ENCODE peak calls at places on chromosome X, in four cellular contexts. L is HCT116, J is H1, S is K562. P is an unnamed sample.

GRCh38 chrX:40278340-40279090 is 180.8 kb upstream of the BCOR start:
- DNase-seq in L (no peak), S (no peak), J (no peak), P (no peak)

GRCh38 chrX:40108084-40108958 is 10.6 kb upstream of the BCOR start:
- DNase-seq in J (peak), L (no peak), S (no peak), P (peak)

GRCh38 chrX:29299689-29300088 is 712.4 kb downstream of the IL1RAPL1 start:
- DNase-seq in S (no peak), L (peak), J (no peak), P (no peak)

GRCh38 chrX:55874807-55875206 is 157.3 kb downstream of the RRAGB start:
- DNase-seq in L (no peak), J (no peak), S (no peak), P (no peak)

GRCh38 chrX:143058096-143058495 is 32.4 kb downstream of the SPANXN4 start:
- DNase-seq in S (no peak), J (no peak), L (no peak), P (no peak)

GRCh38 chrX:119501511-119502148 is 33.4 kb downstream of the SLC25A5 start:
- DNase-seq in S (no peak), J (no peak), L (no peak), P (no peak)

GRCh38 chrX:77065896-77066295 is 381.3 kb upstream of the FGF16 start:
- DNase-seq in J (no peak), L (no peak), S (no peak), P (no peak)

GRCh38 chrX:129940721-129941120 is 34.8 kb downstream of the UTP14A start:
- DNase-seq in J (no peak), L (no peak), S (no peak), P (no peak)

GRCh38 chrX:153463031-153463430 is 7.3 kb downstream of the HAUS7 start:
- DNase-seq in L (no peak), J (no peak), S (no peak), P (no peak)

GRCh38 chrX:121333942-121334341 is 286.5 kb downstream of the GLUD2 start:
- DNase-seq in J (no peak), L (no peak), S (no peak), P (no peak)

GRCh38 chrX:84175943-84176342 is 12.1 kb downstream of the RPS6KA6 start:
- DNase-seq in S (no peak), J (no peak), L (no peak), P (no peak)

GRCh38 chrX:5867778-5868177 is 360.9 kb downstream of the NLGN4X start:
- DNase-seq in J (no peak), S (no peak), L (no peak), P (no peak)

GRCh38 chrX:69289839-69290123 is 124.5 kb upstream of the PJA1 start:
- DNase-seq in S (no peak), J (no peak), L (no peak), P (no peak)

GRCh38 chrX:274904-275475 is 6.2 kb upstream of the PLCXD1 start:
- DNase-seq in J (peak), L (no peak), S (no peak), P (peak)

GRCh38 chrX:137215467-137215866 is 181.7 kb upstream of the GPR101 start:
- DNase-seq in S (no peak), L (no peak), J (no peak), P (no peak)

GRCh38 chrX:27751976-27752375 is 55.8 kb upstream of the MAGEB10 start:
- DNase-seq in L (no peak), S (no peak), J (no peak), P (no peak)

GRCh38 chrX:95949588-95949987 is 735.1 kb upstream of the DIAPH2 start:
- DNase-seq in L (no peak), J (no peak), S (no peak), P (no peak)

GRCh38 chrX:95945528-95945927 is 739.1 kb upstream of the DIAPH2 start:
- DNase-seq in S (no peak), L (no peak), J (no peak), P (no peak)

DNA sequence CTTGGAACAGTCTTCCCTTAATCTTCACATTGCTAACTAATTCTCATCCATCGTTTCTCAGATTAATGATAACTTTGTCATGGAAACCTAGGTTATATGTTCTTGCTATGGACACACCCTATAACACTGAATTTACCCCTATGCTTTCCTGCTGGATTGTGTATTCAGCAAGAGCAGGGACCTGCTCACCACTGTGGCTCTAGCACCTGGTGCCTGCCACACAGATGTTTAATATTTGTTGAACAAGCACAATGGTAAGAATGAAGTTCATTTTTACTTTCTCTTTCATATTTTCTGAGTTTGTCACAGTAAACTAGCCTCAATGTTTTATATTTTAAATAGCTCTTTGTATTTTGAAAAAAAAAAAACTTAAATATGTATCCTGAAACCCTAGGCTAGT is 734.0 kb upstream of the DIAPH2 start:
- DNase-seq in J (no peak), S (no peak), L (no peak), P (no peak)
- TF ChIP-seq FOSL1 in J (no peak), S (no peak), L (no peak), P (no peak)

GRCh38 chrX:16436348-16437188 is 213.4 kb upstream of the S100G start:
- DNase-seq in J (peak), S (peak), L (peak), P (peak)
- TF ChIP-seq FOSL1 in J (no peak), S (no peak), L (no peak), P (no peak)

GRCh38 chrX:79065696-79066095 is 78.8 kb upstream of the GPR174 start:
- DNase-seq in L (no peak), S (no peak), J (no peak), P (no peak)
- TF ChIP-seq FOSL1 in L (no peak), S (no peak), J (no peak), P (no peak)

GRCh38 chrX:109886122-109886761 is 116.7 kb upstream of the TMEM164 start:
- DNase-seq in S (peak), J (peak), L (peak), P (peak)
- TF ChIP-seq FOSL1 in S (no peak), J (no peak), L (no peak), P (no peak)

GRCh38 chrX:75067931-75068330 is 88.2 kb downstream of the ABCB7 start:
- DNase-seq in J (no peak), L (no peak), S (no peak), P (no peak)
- TF ChIP-seq FOSL1 in J (no peak), L (no peak), S (no peak), P (no peak)

GRCh38 chrX:123217728-123218127 is 33.6 kb downstream of the GRIA3 start:
- DNase-seq in S (no peak), L (no peak), J (no peak), P (no peak)

GRCh38 chrX:123215397-123216089 is 31.5 kb downstream of the GRIA3 start:
- DNase-seq in L (no peak), J (no peak), S (no peak), P (no peak)

GRCh38 chrX:123219916-123220315 is 35.8 kb downstream of the GRIA3 start:
- DNase-seq in J (no peak), S (no peak), L (no peak), P (peak)

GRCh38 chrX:123222920-123223319 is 38.8 kb downstream of the GRIA3 start:
- DNase-seq in S (no peak), J (no peak), L (no peak), P (no peak)

DNA sequence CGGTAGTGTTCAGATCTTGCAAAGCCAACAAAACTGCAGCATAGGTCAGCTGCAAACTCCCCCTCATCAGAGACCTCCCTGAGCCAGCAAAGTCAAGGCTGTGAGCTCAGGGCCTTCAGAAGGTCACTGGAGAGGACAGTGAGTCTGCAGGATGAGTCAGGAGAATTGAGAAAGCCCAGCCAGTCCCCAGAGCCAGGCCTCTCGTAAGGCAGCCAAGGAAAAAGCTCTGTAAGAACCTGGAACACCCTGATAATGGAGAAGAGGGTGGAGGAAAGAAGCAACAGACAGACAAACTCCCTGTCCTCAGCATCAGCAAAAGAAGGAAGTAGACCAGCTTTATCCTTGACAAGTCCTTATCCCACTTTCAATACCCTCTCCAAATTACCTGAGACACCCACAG is 33.0 kb downstream of the GRIA3 start:
- DNase-seq in J (no peak), S (peak), L (no peak), P (no peak)
- TF ChIP-seq FOSL1 in J (no peak), S (peak), L (no peak), P (no peak)

GRCh38 chrX:151151668-151152267 is 24.6 kb upstream of the GPR50 start:
- DNase-seq in L (peak), J (peak), S (peak), P (peak)
- TF ChIP-seq FOSL1 in L (no peak), J (no peak), S (no peak), P (no peak)